ENCODE peak calls at places on chromosomes 12 and 14, in six cellular contexts. One of them, this sample, is unnamed.

GRCh38 chr14:49541049-49541448 is 45.1 kb downstream of the RPS29 start:
- DNase-seq in fibroblast of lung: no peak
- DNase-seq in PC-9: no peak
- DNase-seq in activated naive CD4-positive, alpha-beta T cell: no peak
- DNase-seq in activated CD4-positive, alpha-beta T cell treated with anti-CD3 and anti-CD28 coated beads, Interleukin-2, amount 50 U/mL, for 4 hours: no peak
- DNase-seq in activated T-helper 1 cell treated with anti-CD3 and anti-CD28 coated beads, Interleukin-12 subunit alpha, Interleukin-12 subunit beta, Interleukin-2, Interleukin-4 antibody, amounts not matched to agents 30 ng/mL and 10 ng/mL and 1 ng/mL, durations not matched to agents 14 hours and 24 hours and 36 hours: no peak
- DNase-seq in this sample: no peak

GRCh38 chr14:20632831-20633771 is 8.4 kb downstream of the OR6S1 start:
- DNase-seq in activated naive CD4-positive, alpha-beta T cell: peak
- DNase-seq in activated T-helper 1 cell treated with anti-CD3 and anti-CD28 coated beads, Interleukin-12 subunit alpha, Interleukin-12 subunit beta, Interleukin-2, Interleukin-4 antibody, amounts not matched to agents 30 ng/mL and 10 ng/mL and 1 ng/mL, durations not matched to agents 14 hours and 24 hours and 36 hours: peak
- DNase-seq in activated CD4-positive, alpha-beta T cell treated with anti-CD3 and anti-CD28 coated beads, Interleukin-2, amount 50 U/mL, for 4 hours: peak
- DNase-seq in PC-9: peak
- DNase-seq in fibroblast of lung: peak
- DNase-seq in this sample: peak

GRCh38 chr14:63453443-63453936 is 89.7 kb downstream of the PPP2R5E start:
- DNase-seq in activated T-helper 1 cell treated with anti-CD3 and anti-CD28 coated beads, Interleukin-12 subunit alpha, Interleukin-12 subunit beta, Interleukin-2, Interleukin-4 antibody, amounts not matched to agents 30 ng/mL and 10 ng/mL and 1 ng/mL, durations not matched to agents 14 hours and 24 hours and 36 hours: no peak
- DNase-seq in PC-9: no peak
- DNase-seq in activated CD4-positive, alpha-beta T cell treated with anti-CD3 and anti-CD28 coated beads, Interleukin-2, amount 50 U/mL, for 4 hours: no peak
- DNase-seq in fibroblast of lung: no peak
- DNase-seq in activated naive CD4-positive, alpha-beta T cell: no peak
- DNase-seq in this sample: no peak

GRCh38 chr12:92928431-92928961 is 599 bp downstream of the EEA1 start:
- DNase-seq in PC-9: no peak
- DNase-seq in activated naive CD4-positive, alpha-beta T cell: peak
- DNase-seq in fibroblast of lung: peak
- DNase-seq in activated T-helper 1 cell treated with anti-CD3 and anti-CD28 coated beads, Interleukin-12 subunit alpha, Interleukin-12 subunit beta, Interleukin-2, Interleukin-4 antibody, amounts not matched to agents 30 ng/mL and 10 ng/mL and 1 ng/mL, durations not matched to agents 14 hours and 24 hours and 36 hours: peak
- DNase-seq in activated CD4-positive, alpha-beta T cell treated with anti-CD3 and anti-CD28 coated beads, Interleukin-2, amount 50 U/mL, for 4 hours: peak
- DNase-seq in this sample: no peak

GRCh38 chr14:104116544-104117340 is 21.6 kb upstream of the KIF26A start:
- DNase-seq in fibroblast of lung: no peak
- DNase-seq in activated CD4-positive, alpha-beta T cell treated with anti-CD3 and anti-CD28 coated beads, Interleukin-2, amount 50 U/mL, for 4 hours: no peak
- DNase-seq in PC-9: peak
- DNase-seq in activated naive CD4-positive, alpha-beta T cell: no peak
- DNase-seq in activated T-helper 1 cell treated with anti-CD3 and anti-CD28 coated beads, Interleukin-12 subunit alpha, Interleukin-12 subunit beta, Interleukin-2, Interleukin-4 antibody, amounts not matched to agents 30 ng/mL and 10 ng/mL and 1 ng/mL, durations not matched to agents 14 hours and 24 hours and 36 hours: no peak
- DNase-seq in this sample: no peak

GRCh38 chr14:99441157-99441870 is 39.3 kb downstream of the SETD3 start:
- DNase-seq in activated CD4-positive, alpha-beta T cell treated with anti-CD3 and anti-CD28 coated beads, Interleukin-2, amount 50 U/mL, for 4 hours: no peak
- DNase-seq in activated T-helper 1 cell treated with anti-CD3 and anti-CD28 coated beads, Interleukin-12 subunit alpha, Interleukin-12 subunit beta, Interleukin-2, Interleukin-4 antibody, amounts not matched to agents 30 ng/mL and 10 ng/mL and 1 ng/mL, durations not matched to agents 14 hours and 24 hours and 36 hours: no peak
- DNase-seq in PC-9: no peak
- DNase-seq in fibroblast of lung: no peak
- DNase-seq in activated naive CD4-positive, alpha-beta T cell: no peak
- DNase-seq in this sample: no peak

GRCh38 chr12:119807380-119807779 is 69.7 kb downstream of the CIT start:
- DNase-seq in activated CD4-positive, alpha-beta T cell treated with anti-CD3 and anti-CD28 coated beads, Interleukin-2, amount 50 U/mL, for 4 hours: no peak
- DNase-seq in activated naive CD4-positive, alpha-beta T cell: no peak
- DNase-seq in PC-9: no peak
- DNase-seq in fibroblast of lung: no peak
- DNase-seq in activated T-helper 1 cell treated with anti-CD3 and anti-CD28 coated beads, Interleukin-12 subunit alpha, Interleukin-12 subunit beta, Interleukin-2, Interleukin-4 antibody, amounts not matched to agents 30 ng/mL and 10 ng/mL and 1 ng/mL, durations not matched to agents 14 hours and 24 hours and 36 hours: no peak
- DNase-seq in this sample: no peak

GRCh38 chr12:104519190-104519857 is 62.6 kb downstream of the CHST11 start:
- DNase-seq in PC-9: no peak
- DNase-seq in fibroblast of lung: no peak
- DNase-seq in activated CD4-positive, alpha-beta T cell treated with anti-CD3 and anti-CD28 coated beads, Interleukin-2, amount 50 U/mL, for 4 hours: no peak
- DNase-seq in activated T-helper 1 cell treated with anti-CD3 and anti-CD28 coated beads, Interleukin-12 subunit alpha, Interleukin-12 subunit beta, Interleukin-2, Interleukin-4 antibody, amounts not matched to agents 30 ng/mL and 10 ng/mL and 1 ng/mL, durations not matched to agents 14 hours and 24 hours and 36 hours: no peak
- DNase-seq in activated naive CD4-positive, alpha-beta T cell: no peak
- DNase-seq in this sample: no peak

This sample was measured in cerebellar nuclear complex.